ENCODE peak calls at places on chromosomes 7 and 10, in six cellular contexts. O is IMR-90, F is H9, L is H1, G is mesenchymal stem cell, B is trophoblast cell. V is an unnamed sample.

GRCh38 chr7:143382791-143383641 is 1.9 kb downstream of the ZYX start:
- DNase-seq in O (no peak), F (peak), L (no peak), G (no peak), B (no peak), V (no peak)

GRCh38 chr7:16671811-16672210 is 25.8 kb downstream of the BZW2 start:
- DNase-seq in O (no peak), F (no peak), L (no peak), G (no peak), B (peak), V (no peak)

GRCh38 chr10:43452356-43452914 is 15.5 kb downstream of the ZNF487 start:
- DNase-seq in O (no peak), F (no peak), L (no peak), G (no peak), B (no peak), V (no peak)

GRCh38 chr10:30786131-30786530 is 156.6 kb upstream of the LYZL2 start:
- DNase-seq in O (peak), F (no peak), L (no peak), G (peak), B (no peak), V (no peak)

GRCh38 chr7:135799881-135800280 is 51.3 kb upstream of the FAM180A start:
- DNase-seq in O (no peak), F (no peak), L (no peak), G (no peak), B (no peak), V (no peak)

GRCh38 chr7:15557686-15558085 is 4.1 kb downstream of the AGMO start:
- DNase-seq in O (no peak), F (no peak), L (no peak), G (no peak), B (no peak), V (no peak)

GRCh38 chr10:62681211-62681940 is 123.1 kb upstream of the ADO start:
- DNase-seq in O (no peak), F (peak), L (peak), G (peak), B (peak), V (no peak)

GRCh38 chr10:24871501-24871900 is 80.9 kb downstream of the PRTFDC1 start:
- DNase-seq in O (no peak), F (no peak), L (no peak), G (no peak), B (no peak), V (no peak)

GRCh38 chr10:132397036-132397541 is at the start of gene PWWP2B:
- DNase-seq in O (peak), F (no peak), L (no peak), G (peak), B (peak), V (no peak)

DNA sequence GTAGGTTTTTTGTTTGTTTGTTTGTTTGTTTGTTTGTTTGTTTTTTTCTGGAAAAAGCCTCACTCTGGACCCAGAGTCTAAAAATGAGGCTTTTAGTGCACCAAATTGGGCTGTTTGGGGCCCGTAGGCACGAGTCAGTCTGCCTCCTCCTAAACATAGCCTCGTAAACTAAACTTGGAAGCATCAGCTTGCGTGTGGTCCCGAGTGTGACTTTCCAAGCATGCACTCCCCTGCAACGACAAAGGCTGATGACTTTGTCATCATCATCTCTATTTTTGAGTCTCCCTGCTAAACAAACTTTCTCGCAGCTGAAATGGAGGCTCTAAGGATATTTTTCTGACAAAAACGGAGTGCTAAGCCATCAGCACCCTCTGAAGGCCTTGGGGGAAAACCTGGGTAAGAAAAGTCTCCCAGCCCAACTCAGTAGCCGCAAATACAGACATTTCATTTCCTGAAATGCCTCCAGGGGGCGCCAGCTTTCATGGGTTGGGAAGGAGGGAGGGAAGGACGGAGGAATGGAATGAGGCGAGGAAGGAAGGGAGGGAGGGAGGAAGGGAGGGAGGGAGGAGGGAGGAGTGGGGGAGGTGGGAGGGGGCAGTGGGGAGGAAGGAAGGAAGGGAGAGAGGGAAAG is 245.9 kb downstream of the KCNMA1 start:
- DNase-seq in O (peak), F (peak), L (peak), G (peak), B (peak), V (peak)
- H2AFZ ChIP-seq in O (peak), F (peak), L (peak), G (no peak), B (no peak), V (no peak)

GRCh38 chr7:106664343-106664742 is 3.4 kb upstream of the CCDC71L start:
- DNase-seq in O (no peak), F (no peak), L (no peak), G (no peak), B (no peak), V (no peak)

GRCh38 chr7:106659369-106659962 is 1.5 kb downstream of the CCDC71L start:
- DNase-seq in O (peak), F (no peak), L (no peak), G (no peak), B (no peak), V (no peak)

GRCh38 chr7:106658504-106659368 is 2.2 kb downstream of the CCDC71L start:
- DNase-seq in O (no peak), F (no peak), L (no peak), G (no peak), B (no peak), V (no peak)

GRCh38 chr7:106659963-106660861 is 746 bp downstream of the CCDC71L start:
- DNase-seq in O (peak), F (peak), L (peak), G (peak), B (peak), V (peak)

DNA sequence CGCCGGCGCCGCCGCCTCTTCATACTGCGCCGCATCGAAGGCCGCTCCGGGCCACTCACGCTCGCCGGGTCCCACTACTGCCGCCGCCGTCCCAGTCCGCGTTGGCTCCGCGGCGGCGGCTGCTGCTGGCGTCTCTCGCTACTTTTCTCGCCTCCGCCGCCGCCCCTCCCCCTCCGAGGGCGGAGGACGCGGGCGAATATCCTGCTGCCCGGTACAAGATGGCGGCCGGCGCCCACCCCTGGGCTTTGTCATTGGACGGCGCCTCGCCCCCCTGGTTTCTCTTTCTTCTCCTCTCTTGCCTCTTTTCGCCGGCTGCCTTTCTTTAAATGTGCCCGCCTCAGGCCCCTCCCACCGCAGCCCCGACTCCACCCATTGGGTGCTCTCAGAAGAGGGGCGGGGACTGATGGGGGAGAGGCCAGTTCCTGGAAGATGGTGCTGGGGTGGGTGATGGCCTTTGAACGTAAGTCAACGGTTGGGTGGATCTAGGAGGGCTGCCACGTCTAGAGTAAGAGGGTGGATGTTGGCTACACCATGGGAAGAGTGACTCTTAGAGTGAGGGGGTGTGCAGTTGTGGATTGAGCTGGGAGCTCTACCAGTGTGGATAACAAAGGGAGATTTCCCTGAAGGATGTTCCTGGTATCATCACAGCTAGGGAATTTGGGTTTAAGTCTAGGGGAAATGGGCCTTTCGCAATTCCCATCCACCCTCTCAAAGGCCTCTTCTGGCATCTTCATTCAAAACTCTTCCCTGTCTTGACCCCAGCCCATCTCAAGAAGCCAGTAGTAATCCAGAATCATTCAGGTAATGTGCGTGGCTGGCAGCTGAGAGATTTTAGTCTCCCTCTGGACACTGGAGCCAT is at the start of gene CCDC71L:
- DNase-seq in O (peak), F (peak), L (peak), G (peak), B (peak), V (peak)
- H3K23ac ChIP-seq in O (peak), F (no peak), L (no peak), G (peak), B (no peak), V (peak)

GRCh38 chr7:64562621-64563275 is at the start of gene ZNF680:
- DNase-seq in O (peak), F (no peak), L (peak), G (no peak), B (peak), V (peak)
- H2AFZ ChIP-seq in O (peak), F (no peak), L (no peak), G (no peak), B (no peak), V (peak)

GRCh38 chr10:97096327-97097153 is 89.2 kb downstream of the SLIT1 start:
- DNase-seq in O (no peak), F (no peak), L (no peak), G (no peak), B (no peak), V (no peak)
- H3K23ac ChIP-seq in O (no peak), F (no peak), L (no peak), G (no peak), B (no peak), V (no peak)

GRCh38 chr7:117383826-117384225 is 43.5 kb downstream of the ASZ1 start:
- DNase-seq in O (no peak), F (no peak), L (no peak), G (no peak), B (peak), V (no peak)

GRCh38 chr7:117385340-117386124 is 41.8 kb downstream of the ASZ1 start:
- DNase-seq in O (peak), F (no peak), L (no peak), G (peak), B (peak), V (no peak)

GRCh38 chr7:117381357-117381756 is 45.9 kb downstream of the ASZ1 start:
- DNase-seq in O (no peak), F (no peak), L (no peak), G (no peak), B (no peak), V (no peak)

GRCh38 chr7:117386125-117386709 is 41.1 kb downstream of the ASZ1 start:
- DNase-seq in O (peak), F (no peak), L (no peak), G (no peak), B (no peak), V (no peak)

GRCh38 chr7:117384693-117385092 is 42.6 kb downstream of the ASZ1 start:
- DNase-seq in O (no peak), F (no peak), L (no peak), G (no peak), B (no peak), V (no peak)
- H2AFZ ChIP-seq in O (no peak), F (no peak), L (no peak), G (no peak), B (no peak), V (no peak)

GRCh38 chr7:5685192-5685591 is 96.3 kb downstream of the RNF216 start:
- DNase-seq in O (no peak), F (no peak), L (no peak), G (no peak), B (no peak), V (no peak)
- H3K23ac ChIP-seq in O (no peak), F (no peak), L (no peak), G (no peak), B (no peak), V (no peak)

GRCh38 chr7:138828302-138828701 is 30.3 kb upstream of the ATP6V0A4 start:
- DNase-seq in O (no peak), F (no peak), L (no peak), G (no peak), B (no peak), V (no peak)
- H2AFZ ChIP-seq in O (no peak), F (no peak), L (no peak), G (no peak), B (no peak), V (no peak)

GRCh38 chr10:100346351-100346764 is 675 bp upstream of the SCD start:
- DNase-seq in O (peak), F (peak), L (no peak), G (peak), B (peak), V (peak)

GRCh38 chr10:100348389-100348927 is 1.4 kb downstream of the SCD start:
- DNase-seq in O (no peak), F (no peak), L (no peak), G (no peak), B (no peak), V (no peak)

GRCh38 chr10:100346765-100347567 is at the start of gene SCD:
- DNase-seq in O (peak), F (peak), L (peak), G (peak), B (peak), V (peak)

GRCh38 chr10:100349087-100349486 is 2.1 kb downstream of the SCD start:
- DNase-seq in O (no peak), F (no peak), L (no peak), G (no peak), B (no peak), V (no peak)

DNA sequence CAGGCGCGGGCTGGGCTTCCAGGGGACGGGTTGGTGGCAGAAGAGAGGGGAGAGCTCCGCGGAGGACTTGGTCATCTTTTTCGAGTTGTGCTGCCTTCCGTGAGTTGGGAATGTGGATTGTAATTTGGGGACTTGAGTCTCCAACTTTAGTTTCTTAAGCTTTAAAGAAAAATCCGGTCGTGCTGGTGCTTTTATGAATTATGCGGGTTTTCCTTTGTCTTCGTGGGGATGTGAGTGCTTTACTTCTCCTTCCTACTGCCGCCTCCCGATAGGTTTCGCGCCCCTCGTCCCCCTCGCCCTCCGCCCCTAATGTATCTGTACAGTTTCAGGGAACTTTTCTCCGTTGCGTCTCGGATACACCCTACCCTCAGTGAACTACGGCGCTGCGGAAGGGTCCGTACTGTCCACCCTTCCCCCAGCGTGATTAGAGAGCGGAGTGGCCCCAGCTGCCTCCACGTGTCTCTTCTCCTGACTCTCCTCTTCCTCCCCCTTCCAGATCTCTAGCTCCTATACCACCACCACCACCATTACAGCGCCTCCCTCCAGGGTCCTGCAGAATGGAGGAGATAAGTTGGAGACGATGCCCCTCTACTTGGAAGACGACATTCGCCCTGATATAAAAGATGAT is 649 bp downstream of the SCD start:
- DNase-seq in O (no peak), F (no peak), L (no peak), G (peak), B (peak), V (no peak)
- H3K23ac ChIP-seq in O (peak), F (no peak), L (no peak), G (peak), B (no peak), V (peak)

DNA sequence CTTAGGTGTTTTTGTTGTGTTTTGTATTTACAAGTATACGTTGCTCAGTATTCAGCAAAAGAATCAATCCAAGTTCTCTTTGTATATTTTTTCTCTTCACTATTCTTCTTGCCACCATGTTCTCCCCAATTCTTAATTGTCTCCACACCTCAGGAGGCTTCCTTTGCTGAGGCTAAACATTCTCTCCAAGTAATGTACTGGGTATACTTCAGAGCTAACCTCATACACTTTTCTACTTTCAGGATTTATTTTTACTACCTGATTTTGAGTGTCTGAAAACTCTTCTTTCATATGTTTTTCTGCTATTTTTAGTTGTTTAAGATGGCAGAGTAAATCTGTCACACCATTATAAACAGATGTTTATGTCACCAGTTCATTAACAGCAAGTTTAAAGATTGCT is 354.8 kb upstream of the KCND2 start:
- DNase-seq in O (no peak), F (no peak), L (no peak), G (no peak), B (no peak), V (no peak)
- H2AFZ ChIP-seq in O (no peak), F (no peak), L (no peak), G (no peak), B (no peak), V (no peak)

DNA sequence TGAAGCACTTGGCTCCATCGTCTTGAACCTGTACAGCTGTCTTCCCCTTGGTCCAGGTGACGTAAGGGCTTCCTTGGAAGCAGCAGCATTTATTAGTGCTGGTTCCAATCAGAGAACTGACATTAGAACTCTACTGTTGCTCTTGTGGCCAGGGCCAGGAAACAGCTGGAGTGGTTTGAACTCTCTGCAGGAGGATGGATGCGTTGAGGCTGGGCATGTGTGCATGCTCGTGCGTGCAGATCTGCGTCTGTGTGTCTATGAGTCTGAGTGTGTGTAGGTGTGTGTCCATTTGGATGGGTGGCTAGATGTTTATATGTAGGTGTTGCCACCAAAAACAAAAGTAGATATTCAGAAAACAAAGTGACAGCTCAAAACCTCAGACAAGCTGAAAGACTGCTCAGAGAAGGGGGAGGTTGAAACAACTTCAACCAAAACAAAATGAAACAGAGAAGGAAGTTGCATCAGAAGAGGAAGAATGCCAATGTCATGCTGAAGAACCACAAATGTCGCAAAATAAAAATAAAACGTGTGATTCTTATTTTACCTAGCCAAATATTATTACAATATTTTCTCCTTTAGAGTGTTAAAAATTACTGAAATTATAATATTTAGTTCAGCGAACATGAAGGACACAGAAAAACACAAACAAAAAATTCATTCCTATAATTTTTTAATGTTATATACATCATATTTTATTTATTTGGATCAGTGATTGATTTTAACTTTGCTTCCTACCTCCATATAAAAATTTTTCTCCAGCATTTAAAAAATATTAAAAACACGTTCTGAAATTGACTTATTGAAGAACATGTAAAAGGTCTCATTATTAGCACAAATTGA is 96.1 kb upstream of the MKLN1 start:
- DNase-seq in O (peak), F (no peak), L (no peak), G (peak), B (no peak), V (no peak)
- H3K23ac ChIP-seq in O (peak), F (no peak), L (no peak), G (no peak), B (no peak), V (no peak)